ENCODE peak calls at places on chromosomes 11 and 22, in four cellular contexts. One of them, this sample, is unnamed.
A peak's percentile ranks its signal among the peaks of the same experiment; 100 is the strongest.

GRCh38 chr11:46615756-46616155 is 1.3 kb downstream of the HARBI1 start:
- DNase-seq in colonic mucosa: no peak
- DNase-seq in thoracic aorta: no peak
- DNase-seq in Peyer's patch: no peak
- DNase-seq in this sample: no peak

GRCh38 chr11:103897156-103897555 is 139.3 kb upstream of the DDI1 start:
- DNase-seq in colonic mucosa: no peak
- DNase-seq in thoracic aorta: no peak
- DNase-seq in Peyer's patch: no peak
- DNase-seq in this sample: no peak

GRCh38 chr11:131503017-131503416 is 132.6 kb downstream of the NTM start:
- DNase-seq in colonic mucosa: no peak
- DNase-seq in thoracic aorta: no peak
- DNase-seq in Peyer's patch: no peak
- DNase-seq in this sample: no peak

GRCh38 chr22:37547249-37547741 is 13.0 kb upstream of the CDC42EP1 start:
- DNase-seq in colonic mucosa: no peak
- DNase-seq in thoracic aorta: no peak
- DNase-seq in Peyer's patch: no peak
- DNase-seq in this sample: no peak

GRCh38 chr11:29336727-29337212 is 680.1 kb downstream of the KCNA4 start:
- DNase-seq in colonic mucosa: no peak
- DNase-seq in thoracic aorta: no peak
- DNase-seq in Peyer's patch: no peak
- DNase-seq in this sample: no peak

GRCh38 chr11:33500865-33501479 is 199.7 kb downstream of the C11orf91 start:
- DNase-seq in colonic mucosa: no peak
- DNase-seq in thoracic aorta: no peak
- DNase-seq in Peyer's patch: no peak
- DNase-seq in this sample: no peak

GRCh38 chr22:46008836-46009596 is 32.1 kb upstream of the WNT7B start:
- DNase-seq in colonic mucosa: no peak
- DNase-seq in thoracic aorta: no peak
- DNase-seq in Peyer's patch: no peak
- DNase-seq in this sample: no peak

GRCh38 chr11:34633990-34634725 is 13.3 kb downstream of the EHF start:
- DNase-seq in colonic mucosa: no peak
- DNase-seq in thoracic aorta: no peak
- DNase-seq in Peyer's patch: no peak
- DNase-seq in this sample: peak; percentile 55

GRCh38 chr11:122505304-122506006 is 150.1 kb upstream of the UBASH3B start:
- DNase-seq in colonic mucosa: peak; percentile 66
- DNase-seq in thoracic aorta: peak; percentile 65
- DNase-seq in Peyer's patch: peak; percentile 35
- DNase-seq in this sample: no peak

GRCh38 chr22:16844529-16844928 is 19.3 kb upstream of the XKR3 start:
- DNase-seq in colonic mucosa: no peak
- DNase-seq in thoracic aorta: no peak
- DNase-seq in Peyer's patch: no peak
- DNase-seq in this sample: no peak

GRCh38 chr11:117836077-117836960 is 11.8 kb upstream of the FXYD2 start:
- DNase-seq in colonic mucosa: peak; percentile 17
- DNase-seq in thoracic aorta: no peak
- DNase-seq in Peyer's patch: peak; percentile 11
- DNase-seq in this sample: no peak

GRCh38 chr22:45709004-45709739 is 37.5 kb downstream of the ATXN10 start:
- DNase-seq in colonic mucosa: no peak
- DNase-seq in thoracic aorta: no peak
- DNase-seq in Peyer's patch: no peak
- DNase-seq in this sample: no peak

GRCh38 chr11:9092846-9093778 is 1.7 kb upstream of the SCUBE2 start:
- DNase-seq in colonic mucosa: no peak
- DNase-seq in thoracic aorta: no peak
- DNase-seq in Peyer's patch: no peak
- DNase-seq in this sample: no peak

GRCh38 chr22:27195104-27195503 is 537.7 kb downstream of the MIAT start:
- DNase-seq in colonic mucosa: peak; percentile 30
- DNase-seq in thoracic aorta: no peak
- DNase-seq in Peyer's patch: no peak
- DNase-seq in this sample: no peak

GRCh38 chr11:44407211-44407996 is 97.5 kb upstream of the ALX4 start:
- DNase-seq in colonic mucosa: no peak
- DNase-seq in thoracic aorta: no peak
- DNase-seq in Peyer's patch: no peak
- DNase-seq in this sample: no peak

GRCh38 chr22:23286296-23286695 is 106.0 kb downstream of the BCR start:
- DNase-seq in colonic mucosa: no peak
- DNase-seq in thoracic aorta: no peak
- DNase-seq in Peyer's patch: no peak
- DNase-seq in this sample: no peak

GRCh38 chr11:9568854-9569587 is 4.4 kb upstream of the WEE1 start:
- DNase-seq in colonic mucosa: peak; percentile 94
- DNase-seq in thoracic aorta: no peak
- DNase-seq in Peyer's patch: peak; percentile 41
- DNase-seq in this sample: peak; percentile 52

GRCh38 chr11:96340555-96340885 is 2.5 kb downstream of the MAML2 start:
- DNase-seq in colonic mucosa: no peak
- DNase-seq in thoracic aorta: no peak
- DNase-seq in Peyer's patch: no peak
- DNase-seq in this sample: no peak

GRCh38 chr22:20243545-20244249 is 24.4 kb downstream of the RTN4R start:
- DNase-seq in colonic mucosa: peak; percentile 64
- DNase-seq in thoracic aorta: no peak
- DNase-seq in Peyer's patch: peak; percentile 58
- DNase-seq in this sample: no peak

GRCh38 chr11:102685311-102685710 is 20.3 kb downstream of the MMP27 start:
- DNase-seq in colonic mucosa: no peak
- DNase-seq in thoracic aorta: no peak
- DNase-seq in Peyer's patch: no peak
- DNase-seq in this sample: no peak

GRCh38 chr11:57764972-57765371 is 3.4 kb downstream of the CTNND1 start:
- DNase-seq in colonic mucosa: no peak
- DNase-seq in thoracic aorta: no peak
- DNase-seq in Peyer's patch: no peak
- DNase-seq in this sample: no peak

GRCh38 chr11:57762235-57762866 is 749 bp downstream of the CTNND1 start:
- DNase-seq in colonic mucosa: peak; percentile 57
- DNase-seq in thoracic aorta: no peak
- DNase-seq in Peyer's patch: no peak
- DNase-seq in this sample: no peak

GRCh38 chr11:57761301-57762234 is at the start of gene CTNND1:
- DNase-seq in colonic mucosa: peak; percentile 92
- DNase-seq in thoracic aorta: peak; percentile 74
- DNase-seq in Peyer's patch: peak; percentile 48
- DNase-seq in this sample: peak; percentile 59

GRCh38 chr11:57764527-57764926 is 2.9 kb downstream of the CTNND1 start:
- DNase-seq in colonic mucosa: no peak
- DNase-seq in thoracic aorta: no peak
- DNase-seq in Peyer's patch: no peak
- DNase-seq in this sample: no peak

DNA sequence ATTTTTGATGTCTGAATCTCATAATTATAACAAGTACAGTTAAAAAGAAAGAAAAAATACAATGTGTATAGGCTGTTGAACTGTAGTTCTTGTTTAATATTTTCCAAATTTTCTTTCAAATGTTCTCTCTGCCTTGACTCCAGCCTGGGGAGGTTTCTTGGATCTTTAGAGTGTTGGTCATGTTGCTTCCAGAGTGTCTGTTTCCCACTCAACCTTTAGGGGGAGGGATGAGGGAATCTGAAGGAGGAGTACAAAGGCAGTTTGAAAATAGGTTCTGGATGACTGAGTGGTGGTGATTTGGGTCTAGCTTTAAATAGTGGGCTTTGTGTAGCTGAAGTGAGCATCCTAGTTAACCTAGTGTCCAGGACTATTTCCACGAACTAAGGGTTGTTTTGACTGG is 2.0 kb downstream of the CTNND1 start:
- DNase-seq in colonic mucosa: peak; percentile 41
- DNase-seq in thoracic aorta: no peak
- DNase-seq in Peyer's patch: no peak
- DNase-seq in this sample: no peak
- TF ChIP-seq CTCF in colonic mucosa: peak; percentile 20
- TF ChIP-seq CTCF in thoracic aorta: no peak
- TF ChIP-seq CTCF in Peyer's patch: peak; percentile 7
- TF ChIP-seq CTCF in this sample: no peak

GRCh38 chr22:31086703-31087330 is 5.7 kb downstream of the SMTN start:
- DNase-seq in colonic mucosa: no peak
- DNase-seq in thoracic aorta: no peak
- DNase-seq in Peyer's patch: no peak
- DNase-seq in this sample: no peak
- H3K4me3 ChIP-seq in colonic mucosa: no peak overlapping the region
- H3K4me3 ChIP-seq in thoracic aorta: peak overlapping the region; percentile 76
- H3K4me3 ChIP-seq in Peyer's patch: no peak overlapping the region
- H3K4me3 ChIP-seq in this sample: no peak overlapping the region

GRCh38 chr11:31816467-31817053 is 5.4 kb upstream of the PAX6 start:
- DNase-seq in colonic mucosa: peak; percentile 56
- DNase-seq in thoracic aorta: no peak
- DNase-seq in Peyer's patch: no peak
- DNase-seq in this sample: no peak
- H3K27me3 ChIP-seq in colonic mucosa: peaks cover 96% of the 10 kb centered on the region
- H3K27me3 ChIP-seq in thoracic aorta: peaks cover 43% of the 10 kb centered on the region
- H3K27me3 ChIP-seq in Peyer's patch: peaks cover 92% of the 10 kb centered on the region
- H3K27me3 ChIP-seq in this sample: peaks cover 6% of the 10 kb centered on the region

GRCh38 chr11:77166021-77166420 is 38.0 kb downstream of the MYO7A start:
- DNase-seq in colonic mucosa: no peak
- DNase-seq in thoracic aorta: no peak
- DNase-seq in Peyer's patch: no peak
- DNase-seq in this sample: no peak

GRCh38 chr11:77167111-77167626 is 39.1 kb downstream of the MYO7A start:
- DNase-seq in colonic mucosa: no peak
- DNase-seq in thoracic aorta: no peak
- DNase-seq in Peyer's patch: no peak
- DNase-seq in this sample: no peak

GRCh38 chr11:77163271-77163670 is 35.2 kb downstream of the MYO7A start:
- DNase-seq in colonic mucosa: no peak
- DNase-seq in thoracic aorta: no peak
- DNase-seq in Peyer's patch: no peak
- DNase-seq in this sample: no peak

GRCh38 chr11:77167791-77168190 is 39.7 kb downstream of the MYO7A start:
- DNase-seq in colonic mucosa: no peak
- DNase-seq in thoracic aorta: no peak
- DNase-seq in Peyer's patch: no peak
- DNase-seq in this sample: no peak

GRCh38 chr11:77165066-77165465 is 37.0 kb downstream of the MYO7A start:
- DNase-seq in colonic mucosa: no peak
- DNase-seq in thoracic aorta: no peak
- DNase-seq in Peyer's patch: no peak
- DNase-seq in this sample: no peak
- TF ChIP-seq CTCF in colonic mucosa: no peak
- TF ChIP-seq CTCF in thoracic aorta: no peak
- TF ChIP-seq CTCF in Peyer's patch: no peak
- TF ChIP-seq CTCF in this sample: no peak

GRCh38 chr11:1573077-1573846 is 1.2 kb upstream of the DUSP8 start:
- DNase-seq in colonic mucosa: peak; percentile 67
- DNase-seq in thoracic aorta: no peak
- DNase-seq in Peyer's patch: peak; percentile 41
- DNase-seq in this sample: no peak
- H3K4me3 ChIP-seq in colonic mucosa: peak overlapping the region; percentile 59
- H3K4me3 ChIP-seq in thoracic aorta: peak overlapping the region; percentile 88
- H3K4me3 ChIP-seq in Peyer's patch: peak overlapping the region; percentile 84
- H3K4me3 ChIP-seq in this sample: no peak overlapping the region